ENCODE peak calls at places on chromosomes 16 and 17, in four cellular contexts. One of them, this sample, is unnamed. For H3K4me1, the result is how much of the 10 kb centered on the place peaks cover.

GRCh38 chr16:81242977-81243618 is 4.6 kb downstream of the BCO1 start:
- DNase-seq in heart left ventricle: no peak
- DNase-seq in right lobe of liver: no peak
- DNase-seq in aorta: no peak
- DNase-seq in this sample: no peak

GRCh38 chr17:72725432-72726068 is 366.9 kb downstream of the SLC39A11 start:
- DNase-seq in heart left ventricle: peak
- DNase-seq in right lobe of liver: peak
- DNase-seq in aorta: no peak
- DNase-seq in this sample: no peak

GRCh38 chr17:20225162-20226115 is 216.3 kb downstream of the SPECC1 start:
- DNase-seq in heart left ventricle: no peak
- DNase-seq in right lobe of liver: no peak
- DNase-seq in aorta: no peak
- DNase-seq in this sample: no peak

GRCh38 chr17:6648181-6648580 is 3.2 kb downstream of the MED31 start:
- DNase-seq in heart left ventricle: no peak
- DNase-seq in right lobe of liver: no peak
- DNase-seq in aorta: no peak
- DNase-seq in this sample: no peak

GRCh38 chr17:32486701-32487459 is at the start of gene CDK5R1:
- DNase-seq in heart left ventricle: peak
- DNase-seq in right lobe of liver: peak
- DNase-seq in aorta: peak
- DNase-seq in this sample: peak

GRCh38 chr16:3045758-3046505 is 429 bp upstream of the MMP25 start:
- DNase-seq in heart left ventricle: no peak
- DNase-seq in right lobe of liver: no peak
- DNase-seq in aorta: peak
- DNase-seq in this sample: no peak

GRCh38 chr16:85413713-85414663 is 199.1 kb upstream of the GSE1 start:
- DNase-seq in heart left ventricle: no peak
- DNase-seq in right lobe of liver: no peak
- DNase-seq in aorta: peak
- DNase-seq in this sample: no peak

GRCh38 chr17:43984521-43984920 is 19.9 kb upstream of the NAGS start:
- DNase-seq in heart left ventricle: no peak
- DNase-seq in right lobe of liver: no peak
- DNase-seq in aorta: no peak
- DNase-seq in this sample: no peak

GRCh38 chr17:1398900-1399299 is 1.1 kb downstream of the YWHAE start:
- DNase-seq in heart left ventricle: no peak
- DNase-seq in right lobe of liver: no peak
- DNase-seq in aorta: no peak
- DNase-seq in this sample: no peak

GRCh38 chr17:80618304-80618703 is 73.7 kb downstream of the RPTOR start:
- DNase-seq in heart left ventricle: no peak
- DNase-seq in right lobe of liver: no peak
- DNase-seq in aorta: no peak
- DNase-seq in this sample: no peak

GRCh38 chr17:45976755-45977505 is 22.1 kb upstream of the STH start:
- DNase-seq in heart left ventricle: no peak
- DNase-seq in right lobe of liver: no peak
- DNase-seq in aorta: no peak
- DNase-seq in this sample: no peak

GRCh38 chr17:58317421-58318064 is 11.1 kb downstream of the TSPOAP1 start:
- DNase-seq in heart left ventricle: no peak
- DNase-seq in right lobe of liver: peak
- DNase-seq in aorta: peak
- DNase-seq in this sample: peak

GRCh38 chr17:40450175-40450574 is 6.9 kb downstream of the IGFBP4 start:
- DNase-seq in heart left ventricle: no peak
- DNase-seq in right lobe of liver: no peak
- DNase-seq in aorta: no peak
- DNase-seq in this sample: no peak

GRCh38 chr17:63999680-64000531 is 1.8 kb downstream of the PRR29 start:
- DNase-seq in heart left ventricle: no peak
- DNase-seq in right lobe of liver: no peak
- DNase-seq in aorta: peak
- DNase-seq in this sample: no peak

GRCh38 chr17:77332034-77332971 is 191.5 kb downstream of the SEC14L1 start:
- DNase-seq in heart left ventricle: no peak
- DNase-seq in right lobe of liver: peak
- DNase-seq in aorta: no peak
- DNase-seq in this sample: peak

GRCh38 chr17:16106161-16106891 is 106.7 kb downstream of the TTC19 start:
- DNase-seq in heart left ventricle: no peak
- DNase-seq in right lobe of liver: no peak
- DNase-seq in aorta: no peak
- DNase-seq in this sample: no peak

GRCh38 chr16:807345-808251 is 7.1 kb upstream of the GNG13 start:
- DNase-seq in heart left ventricle: peak
- DNase-seq in right lobe of liver: peak
- DNase-seq in aorta: peak
- DNase-seq in this sample: peak

GRCh38 chr16:29883987-29884386 is 15.4 kb downstream of the SEZ6L2 start:
- DNase-seq in heart left ventricle: no peak
- DNase-seq in right lobe of liver: no peak
- DNase-seq in aorta: no peak
- DNase-seq in this sample: no peak

GRCh38 chr16:50457423-50457822 is 88.6 kb upstream of the BRD7 start:
- DNase-seq in heart left ventricle: no peak
- DNase-seq in right lobe of liver: no peak
- DNase-seq in aorta: no peak
- DNase-seq in this sample: no peak

GRCh38 chr17:28756025-28756804 is 12.4 kb downstream of the TRAF4 start:
- DNase-seq in heart left ventricle: no peak
- DNase-seq in right lobe of liver: no peak
- DNase-seq in aorta: no peak
- DNase-seq in this sample: no peak

GRCh38 chr17:3770471-3770870 is 30.5 kb downstream of the ITGAE start:
- DNase-seq in heart left ventricle: no peak
- DNase-seq in right lobe of liver: no peak
- DNase-seq in aorta: peak
- DNase-seq in this sample: no peak

GRCh38 chr17:54620380-54620978 is 280.2 kb upstream of the TOM1L1 start:
- DNase-seq in heart left ventricle: no peak
- DNase-seq in right lobe of liver: no peak
- DNase-seq in aorta: no peak
- DNase-seq in this sample: no peak
- H3K27ac ChIP-seq in heart left ventricle: no peak
- H3K27ac ChIP-seq in right lobe of liver: no peak
- H3K27ac ChIP-seq in aorta: no peak
- H3K27ac ChIP-seq in this sample: no peak

DNA sequence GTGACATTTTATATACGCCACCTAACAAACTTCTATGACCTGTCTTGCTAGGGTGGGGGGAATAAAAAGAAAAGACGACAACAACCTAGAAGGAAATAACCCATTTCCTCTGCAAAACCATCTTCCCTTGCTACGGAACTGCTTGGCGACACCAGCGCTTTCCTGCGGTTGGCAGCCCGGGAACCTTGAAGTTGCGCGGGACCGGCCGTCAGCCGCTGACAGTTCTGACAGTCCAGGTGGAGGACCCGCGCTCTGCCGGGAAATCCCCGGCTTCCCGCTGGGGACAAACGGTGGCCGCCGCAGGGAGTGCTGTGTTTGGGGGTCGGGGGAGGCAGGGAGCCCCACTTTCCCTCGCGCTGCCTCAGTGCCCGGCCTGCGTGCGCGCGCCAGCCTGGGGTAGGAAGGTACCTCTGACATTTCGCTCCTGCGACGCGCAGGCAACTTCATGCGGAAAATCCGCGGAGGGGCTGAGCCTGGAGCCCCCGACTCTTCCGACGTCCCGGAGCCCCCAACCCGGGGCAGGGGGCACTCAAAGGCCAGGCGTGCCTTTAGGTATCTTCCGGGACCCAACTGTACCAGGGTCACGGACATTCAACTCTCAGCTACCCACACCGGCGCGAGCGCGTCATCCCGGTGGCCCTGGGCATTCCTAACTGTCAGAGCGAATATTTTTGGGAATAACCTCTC is 516 bp downstream of the SLC16A6 start:
- DNase-seq in heart left ventricle: no peak
- DNase-seq in right lobe of liver: peak
- DNase-seq in aorta: peak
- DNase-seq in this sample: no peak
- H3K4me1 ChIP-seq in heart left ventricle: under half
- H3K4me1 ChIP-seq in right lobe of liver: under half
- H3K4me1 ChIP-seq in aorta: under half
- H3K4me1 ChIP-seq in this sample: under half

DNA sequence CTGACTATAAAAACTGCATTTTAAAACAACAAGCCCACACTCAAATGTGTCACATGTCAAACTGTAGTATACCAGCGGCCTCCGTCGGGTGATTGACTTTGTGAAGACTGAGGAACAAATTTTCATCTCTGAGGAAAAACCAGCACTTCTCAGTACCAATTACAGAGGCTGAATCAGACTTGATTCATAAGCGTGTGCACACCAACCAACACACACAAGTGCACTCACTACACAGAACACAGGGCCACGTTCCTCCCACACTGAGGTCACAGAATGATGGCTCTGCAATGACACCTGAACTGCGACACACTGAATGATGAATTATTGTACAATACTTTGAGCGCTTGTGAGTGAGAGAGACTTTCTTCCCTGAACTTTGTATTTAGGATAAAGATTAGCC is 29.6 kb downstream of the XPO6 start:
- DNase-seq in heart left ventricle: no peak
- DNase-seq in right lobe of liver: no peak
- DNase-seq in aorta: no peak
- DNase-seq in this sample: no peak
- H3K4me3 ChIP-seq in heart left ventricle: no peak
- H3K4me3 ChIP-seq in right lobe of liver: no peak
- H3K4me3 ChIP-seq in aorta: no peak
- H3K4me3 ChIP-seq in this sample: no peak

GRCh38 chr17:62617894-62618472 is 9.5 kb upstream of the MRC2 start:
- DNase-seq in heart left ventricle: no peak
- DNase-seq in right lobe of liver: no peak
- DNase-seq in aorta: no peak
- DNase-seq in this sample: no peak
- H3K27ac ChIP-seq in heart left ventricle: no peak
- H3K27ac ChIP-seq in right lobe of liver: no peak
- H3K27ac ChIP-seq in aorta: no peak
- H3K27ac ChIP-seq in this sample: no peak

GRCh38 chr17:38741443-38741842 is 6.7 kb downstream of the PCGF2 start:
- DNase-seq in heart left ventricle: no peak
- DNase-seq in right lobe of liver: no peak
- DNase-seq in aorta: no peak
- DNase-seq in this sample: no peak

GRCh38 chr17:38740016-38740415 is 8.1 kb downstream of the PCGF2 start:
- DNase-seq in heart left ventricle: no peak
- DNase-seq in right lobe of liver: no peak
- DNase-seq in aorta: no peak
- DNase-seq in this sample: no peak

GRCh38 chr17:38741853-38742421 is 6.2 kb downstream of the PCGF2 start:
- DNase-seq in heart left ventricle: peak
- DNase-seq in right lobe of liver: peak
- DNase-seq in aorta: peak
- DNase-seq in this sample: no peak

GRCh38 chr17:38739305-38739704 is 8.8 kb downstream of the PCGF2 start:
- DNase-seq in heart left ventricle: no peak
- DNase-seq in right lobe of liver: no peak
- DNase-seq in aorta: peak
- DNase-seq in this sample: no peak

DNA sequence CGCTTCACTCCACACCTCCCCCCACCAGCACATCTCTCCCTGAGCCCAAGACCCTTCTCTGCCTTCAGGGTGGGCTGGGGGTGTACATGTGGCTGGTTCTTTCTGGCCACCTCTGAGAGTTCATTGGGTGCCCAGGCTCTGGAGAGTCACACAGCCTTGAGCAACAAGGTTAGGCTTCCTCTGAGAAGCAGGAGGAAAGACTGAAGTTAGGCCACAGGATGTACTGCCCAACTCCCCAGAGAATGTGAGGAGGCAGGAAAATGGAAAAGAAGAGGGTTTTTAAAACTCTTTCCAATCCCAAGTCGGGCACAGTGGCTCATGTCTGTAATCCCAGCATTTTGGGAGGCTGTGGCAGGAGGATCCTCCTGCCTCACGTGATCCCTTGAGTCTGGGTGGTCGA is 7.3 kb downstream of the PCGF2 start:
- DNase-seq in heart left ventricle: no peak
- DNase-seq in right lobe of liver: no peak
- DNase-seq in aorta: no peak
- DNase-seq in this sample: no peak
- H3K4me1 ChIP-seq in heart left ventricle: half or more
- H3K4me1 ChIP-seq in right lobe of liver: under half
- H3K4me1 ChIP-seq in aorta: under half
- H3K4me1 ChIP-seq in this sample: under half

GRCh38 chr16:68756250-68757051 is 19.4 kb downstream of the CDH1 start:
- DNase-seq in heart left ventricle: no peak
- DNase-seq in right lobe of liver: no peak
- DNase-seq in aorta: no peak
- DNase-seq in this sample: no peak

GRCh38 chr16:68762996-68763756 is 26.1 kb downstream of the CDH1 start:
- DNase-seq in heart left ventricle: no peak
- DNase-seq in right lobe of liver: no peak
- DNase-seq in aorta: no peak
- DNase-seq in this sample: no peak

GRCh38 chr16:68759062-68759461 is 22.0 kb downstream of the CDH1 start:
- DNase-seq in heart left ventricle: no peak
- DNase-seq in right lobe of liver: no peak
- DNase-seq in aorta: no peak
- DNase-seq in this sample: no peak

GRCh38 chr16:68764866-68765265 is 27.8 kb downstream of the CDH1 start:
- DNase-seq in heart left ventricle: no peak
- DNase-seq in right lobe of liver: no peak
- DNase-seq in aorta: no peak
- DNase-seq in this sample: no peak

GRCh38 chr16:68760671-68761275 is 23.7 kb downstream of the CDH1 start:
- DNase-seq in heart left ventricle: no peak
- DNase-seq in right lobe of liver: no peak
- DNase-seq in aorta: no peak
- DNase-seq in this sample: peak
- H3K4me3 ChIP-seq in heart left ventricle: no peak
- H3K4me3 ChIP-seq in right lobe of liver: no peak
- H3K4me3 ChIP-seq in aorta: no peak
- H3K4me3 ChIP-seq in this sample: no peak

DNA sequence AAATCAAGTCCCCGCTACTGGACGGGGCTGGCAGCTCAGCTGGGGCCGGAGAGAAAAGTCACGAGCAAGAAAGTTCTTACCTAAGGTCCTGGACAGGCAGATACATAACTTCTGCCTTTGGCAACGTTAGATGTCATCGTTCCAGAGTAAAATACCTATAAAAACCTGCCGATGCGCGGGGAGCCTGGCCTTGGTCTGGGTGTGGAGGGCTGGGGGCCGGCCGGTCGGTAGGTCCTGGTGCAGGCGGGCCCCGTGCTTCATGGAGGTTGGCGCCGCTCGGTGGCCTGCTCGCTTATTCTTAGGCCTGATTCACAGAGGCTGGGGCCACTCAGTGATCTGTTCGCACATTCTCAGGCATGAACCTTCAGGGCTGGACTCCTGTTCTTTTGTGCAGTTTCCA is 33.7 kb upstream of the ZNF750 start:
- DNase-seq in heart left ventricle: no peak
- DNase-seq in right lobe of liver: no peak
- DNase-seq in aorta: no peak
- DNase-seq in this sample: no peak
- H3K27ac ChIP-seq in heart left ventricle: peak
- H3K27ac ChIP-seq in right lobe of liver: no peak
- H3K27ac ChIP-seq in aorta: no peak
- H3K27ac ChIP-seq in this sample: no peak